ENCODE peak calls at places on chromosomes 3 and 15, in five cellular contexts. One of them, this sample, is unnamed.

GRCh38 chr15:78438595-78439285 is 724 bp downstream of the IREB2 start:
- DNase-seq in T-helper 9 cell: peak
- DNase-seq in central memory CD4-positive, alpha-beta T cell: peak
- DNase-seq in astrocyte of the spinal cord: peak
- DNase-seq in neural progenitor cell: peak
- DNase-seq in this sample: no peak

GRCh38 chr3:65573548-65574116 is 465.1 kb downstream of the MAGI1 start:
- DNase-seq in T-helper 9 cell: no peak
- DNase-seq in astrocyte of the spinal cord: no peak
- DNase-seq in neural progenitor cell: no peak
- DNase-seq in central memory CD4-positive, alpha-beta T cell: no peak
- DNase-seq in this sample: no peak

GRCh38 chr3:150349314-150350097 is 58.6 kb upstream of the TSC22D2 start:
- DNase-seq in central memory CD4-positive, alpha-beta T cell: no peak
- DNase-seq in astrocyte of the spinal cord: peak
- DNase-seq in T-helper 9 cell: no peak
- DNase-seq in neural progenitor cell: peak
- DNase-seq in this sample: no peak

GRCh38 chr3:126205717-126206655 is 25.6 kb upstream of the ALDH1L1 start:
- DNase-seq in astrocyte of the spinal cord: no peak
- DNase-seq in central memory CD4-positive, alpha-beta T cell: no peak
- DNase-seq in neural progenitor cell: no peak
- DNase-seq in T-helper 9 cell: no peak
- DNase-seq in this sample: no peak

GRCh38 chr15:42182328-42182901 is 25.7 kb downstream of the VPS39 start:
- DNase-seq in astrocyte of the spinal cord: no peak
- DNase-seq in T-helper 9 cell: no peak
- DNase-seq in neural progenitor cell: no peak
- DNase-seq in central memory CD4-positive, alpha-beta T cell: no peak
- DNase-seq in this sample: no peak

GRCh38 chr15:42085236-42085605 is 9.1 kb downstream of the PLA2G4D start:
- DNase-seq in astrocyte of the spinal cord: no peak
- DNase-seq in neural progenitor cell: no peak
- DNase-seq in central memory CD4-positive, alpha-beta T cell: no peak
- DNase-seq in T-helper 9 cell: no peak
- DNase-seq in this sample: peak

GRCh38 chr3:177608443-177608842 is 411.2 kb upstream of the TBL1XR1 start:
- DNase-seq in T-helper 9 cell: no peak
- DNase-seq in astrocyte of the spinal cord: no peak
- DNase-seq in neural progenitor cell: no peak
- DNase-seq in central memory CD4-positive, alpha-beta T cell: no peak
- DNase-seq in this sample: no peak

GRCh38 chr3:151925419-151925818 is 52.0 kb downstream of the SUCNR1 start:
- DNase-seq in neural progenitor cell: no peak
- DNase-seq in central memory CD4-positive, alpha-beta T cell: no peak
- DNase-seq in astrocyte of the spinal cord: no peak
- DNase-seq in T-helper 9 cell: no peak
- DNase-seq in this sample: peak

GRCh38 chr15:92324036-92324963 is 69.4 kb upstream of the ST8SIA2 start:
- DNase-seq in T-helper 9 cell: no peak
- DNase-seq in astrocyte of the spinal cord: no peak
- DNase-seq in central memory CD4-positive, alpha-beta T cell: no peak
- DNase-seq in neural progenitor cell: no peak
- DNase-seq in this sample: no peak

GRCh38 chr3:45170071-45170470 is 23.9 kb upstream of the CDCP1 start:
- DNase-seq in T-helper 9 cell: no peak
- DNase-seq in neural progenitor cell: no peak
- DNase-seq in central memory CD4-positive, alpha-beta T cell: no peak
- DNase-seq in astrocyte of the spinal cord: no peak
- DNase-seq in this sample: no peak

This sample was measured in A172.